ENCODE peak calls at places on chromosomes 11 and 22, in four cellular contexts. V is SK-N-SH, X is HCT116, E is MM.1S. S is an unnamed sample.

GRCh38 chr11:96074551-96075309 is 150.8 kb upstream of the MTMR2 start:
- DNase-seq in V (peak; percentile 51), X (no peak), E (no peak), S (no peak)

GRCh38 chr11:9577032-9577431 is 3.6 kb downstream of the WEE1 start:
- DNase-seq in V (no peak), X (no peak), E (no peak), S (no peak)

GRCh38 chr11:48064306-48064705 is 83.9 kb downstream of the PTPRJ start:
- DNase-seq in V (no peak), X (no peak), E (no peak), S (no peak)

GRCh38 chr11:106585061-106585460 is 433.2 kb downstream of the GUCY1A2 start:
- DNase-seq in V (peak; percentile 1), X (no peak), E (no peak), S (peak; percentile 59)

GRCh38 chr22:44298331-44299087 is 14.2 kb downstream of the SHISAL1 start:
- DNase-seq in V (no peak), X (no peak), E (no peak), S (peak; percentile 61)

GRCh38 chr22:36366291-36366708 is 21.5 kb downstream of the MYH9 start:
- DNase-seq in V (no peak), X (no peak), E (no peak), S (no peak)

GRCh38 chr11:93542753-93543246 is 391 bp downstream of the SMCO4 start:
- DNase-seq in V (no peak), X (no peak), E (peak; percentile 42), S (no peak)

GRCh38 chr11:86460461-86461404 is 86.0 kb downstream of the CCDC81 start:
- DNase-seq in V (no peak), X (no peak), E (no peak), S (peak; percentile 21)

GRCh38 chr22:45290410-45290936 is 5.7 kb downstream of the UPK3A start:
- DNase-seq in V (no peak), X (peak; percentile 64), E (no peak), S (peak; percentile 69)

GRCh38 chr11:70496591-70497535 is 98.5 kb downstream of the CTTN start:
- DNase-seq in V (no peak), X (no peak), E (no peak), S (peak; percentile 57)

GRCh38 chr11:16124390-16124789 is 232.0 kb downstream of the SOX6 start:
- DNase-seq in V (no peak), X (no peak), E (no peak), S (no peak)

GRCh38 chr11:44833869-44834452 is 107.2 kb downstream of the TSPAN18 start:
- DNase-seq in V (peak; percentile 45), X (no peak), E (no peak), S (peak; percentile 90)

GRCh38 chr22:45221201-45221600 is 19.5 kb downstream of the KIAA0930 start:
- DNase-seq in V (no peak), X (no peak), E (no peak), S (no peak)

GRCh38 chr11:95547186-95547585 is 242.4 kb downstream of the FAM76B start:
- DNase-seq in V (no peak), X (no peak), E (no peak), S (no peak)

GRCh38 chr22:46584081-46584903 is 35.9 kb upstream of the GRAMD4 start:
- DNase-seq in V (no peak), X (no peak), E (no peak), S (peak; percentile 59)

GRCh38 chr11:130133716-130134115 is 25.9 kb upstream of the ST14 start:
- DNase-seq in V (no peak), X (no peak), E (no peak), S (no peak)

GRCh38 chr11:60840711-60841430 is 1.0 kb upstream of the CCDC86 start:
- DNase-seq in V (no peak), X (no peak), E (peak; percentile 78), S (no peak)

GRCh38 chr11:35746356-35747153 is 84.0 kb downstream of the TRIM44 start:
- DNase-seq in V (no peak), X (no peak), E (no peak), S (no peak)

GRCh38 chr11:57542582-57542981 is 5.2 kb downstream of the SMTNL1 start:
- DNase-seq in V (no peak), X (no peak), E (no peak), S (no peak)

GRCh38 chr22:22446527-22446926 is 62.0 kb downstream of the ZNF280B start:
- DNase-seq in V (no peak), X (no peak), E (no peak), S (no peak)

GRCh38 chr11:93249437-93250210 is 51.8 kb upstream of the SLC36A4 start:
- DNase-seq in V (no peak), X (no peak), E (no peak), S (no peak)

GRCh38 chr11:134223066-134223465 is 701 bp downstream of the NCAPD3 start:
- DNase-seq in V (no peak), X (no peak), E (no peak), S (peak; percentile 4)

GRCh38 chr11:27456802-27457329 is 15.7 kb downstream of the LGR4 start:
- DNase-seq in V (no peak), X (no peak), E (no peak), S (no peak)

GRCh38 chr11:9073826-9074225 is 17.6 kb downstream of the SCUBE2 start:
- DNase-seq in V (no peak), X (no peak), E (no peak), S (no peak)

GRCh38 chr11:79070518-79070917 is 370.3 kb downstream of the TENM4 start:
- DNase-seq in V (no peak), X (no peak), E (no peak), S (no peak)

GRCh38 chr11:112776834-112777793 is 184.1 kb upstream of the NCAM1 start:
- DNase-seq in V (peak; percentile 84), X (no peak), E (no peak), S (no peak)

GRCh38 chr11:79201637-79202347 is 239.0 kb downstream of the TENM4 start:
- DNase-seq in V (no peak), X (no peak), E (no peak), S (no peak)

GRCh38 chr11:23310276-23310675 is 450.0 kb upstream of the CCDC179 start:
- DNase-seq in V (no peak), X (no peak), E (no peak), S (no peak)

GRCh38 chr22:46437990-46438389 is 99.4 kb downstream of the CELSR1 start:
- DNase-seq in V (no peak), X (no peak), E (no peak), S (no peak)

GRCh38 chr11:127074151-127074761 is 73.7 kb upstream of the KIRREL3 start:
- DNase-seq in V (peak; percentile 36), X (no peak), E (peak; percentile 96), S (peak; percentile 56)

GRCh38 chr11:65352783-65353182 is 1.8 kb upstream of the TIGD3 start:
- DNase-seq in V (no peak), X (no peak), E (no peak), S (no peak)

DNA sequence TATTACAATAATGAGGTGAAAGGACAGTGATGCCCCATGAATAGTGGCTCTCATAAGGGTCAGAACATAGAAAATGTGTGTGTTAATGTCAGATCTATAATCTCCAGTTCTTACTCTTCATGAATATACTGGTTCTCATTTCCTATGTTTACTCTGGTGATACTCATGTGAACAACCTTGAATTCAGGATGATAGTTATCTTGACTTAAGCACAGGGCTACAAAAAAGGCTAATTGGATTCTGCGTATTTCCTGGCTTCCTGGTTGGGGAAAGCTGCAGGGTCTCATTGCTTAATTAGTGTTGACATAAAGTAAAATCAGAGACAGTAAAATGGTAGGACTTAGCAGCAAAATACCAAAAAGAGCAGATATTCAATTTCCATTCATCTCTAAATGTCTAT is 1316.8 kb upstream of the RAG2 start:
- DNase-seq in V (peak; percentile 7), X (no peak), E (no peak), S (no peak)
- H3K9me3 ChIP-seq in V (no peaks in the 10 kb centered on the region), X (peaks cover 13% of the 10 kb centered on the region), E (no peaks in the 10 kb centered on the region), S (no peaks in the 10 kb centered on the region)

DNA sequence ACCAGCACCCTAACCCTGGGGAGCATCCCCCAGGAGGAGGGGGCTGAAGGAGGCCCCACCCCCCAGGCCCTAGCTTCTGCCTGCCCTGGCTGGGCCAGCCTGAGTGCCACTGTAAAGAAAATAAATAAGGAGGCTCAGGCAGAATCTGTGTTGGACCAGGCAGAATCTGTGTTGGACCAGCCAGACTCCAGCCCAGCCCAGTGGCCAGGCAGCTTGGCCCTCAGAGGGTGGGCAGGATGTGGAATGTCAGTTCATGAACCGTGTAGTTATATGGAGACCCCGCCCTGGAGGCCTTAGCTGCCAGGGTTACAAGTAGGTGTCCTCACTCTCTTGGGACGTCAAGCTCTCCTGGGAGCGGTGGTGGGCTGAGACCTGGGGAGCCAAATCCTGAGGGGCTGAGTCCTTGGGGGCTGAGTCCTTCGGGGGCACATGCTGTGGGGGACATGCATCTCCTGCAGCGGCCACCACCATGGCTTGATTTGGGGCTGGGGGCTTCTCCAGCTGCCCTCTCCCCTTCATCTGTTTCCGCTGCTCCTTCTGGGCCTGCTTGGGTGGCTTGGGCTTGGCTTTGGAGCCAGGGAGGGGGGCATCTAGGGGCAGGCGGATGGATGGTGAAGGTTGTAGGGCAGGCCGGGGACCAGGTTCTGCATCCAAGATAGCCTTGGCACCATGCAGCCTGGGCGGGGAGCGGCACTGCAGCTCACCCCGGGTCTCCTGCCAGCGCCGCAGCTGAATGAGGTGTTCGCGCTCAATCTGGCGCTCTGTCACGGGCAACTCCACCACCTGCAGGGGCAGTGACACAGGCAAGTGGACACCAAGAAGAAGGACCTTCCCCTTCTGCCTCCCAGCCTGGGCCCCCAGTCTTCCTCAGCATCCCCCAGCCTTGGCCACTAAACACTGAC is 3.0 kb upstream of the CASTOR1 start:
- DNase-seq in V (no peak), X (no peak), E (no peak), S (no peak)
- H3K9ac ChIP-seq in V (no peak overlapping the region), X (no peak overlapping the region), E (no peak overlapping the region), S (no peak overlapping the region)

GRCh38 chr22:41579297-41579996 is 10.2 kb downstream of the PMM1 start:
- DNase-seq in V (no peak), X (no peak), E (no peak), S (no peak)

GRCh38 chr22:41576877-41577276 is 12.8 kb downstream of the PMM1 start:
- DNase-seq in V (peak; percentile 58), X (peak; percentile 35), E (no peak), S (peak; percentile 86)

GRCh38 chr22:41578114-41578513 is 11.5 kb downstream of the PMM1 start:
- DNase-seq in V (no peak), X (no peak), E (no peak), S (no peak)

GRCh38 chr22:41579997-41580355 is 9.7 kb downstream of the PMM1 start:
- DNase-seq in V (no peak), X (no peak), E (no peak), S (no peak)

DNA sequence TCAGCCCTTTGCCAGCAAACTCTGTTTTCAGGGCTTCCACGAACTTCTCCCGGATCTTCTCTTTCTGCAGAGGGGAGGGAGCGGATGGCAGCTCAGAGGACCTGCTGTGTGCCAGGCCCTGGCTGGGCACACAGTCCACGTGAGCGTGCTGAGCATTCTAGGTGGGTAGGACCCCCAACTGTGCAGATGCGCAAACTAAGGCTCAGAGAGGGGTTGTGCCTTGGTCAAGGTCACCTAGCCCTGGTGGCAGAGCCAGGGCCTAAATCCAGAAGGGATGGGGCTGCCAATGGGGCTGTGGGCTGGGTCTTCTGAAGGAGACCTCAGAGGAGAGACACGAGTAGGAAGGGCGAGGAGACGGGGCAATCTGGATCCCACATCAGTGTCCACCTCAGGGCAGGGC is 10.8 kb downstream of the PMM1 start:
- DNase-seq in V (no peak), X (no peak), E (no peak), S (no peak)
- TF ChIP-seq EZH2phosphoT487 in V (no peak), X (no peak), E (no peak), S (no peak)

GRCh38 chr11:132626446-132626845 is 905.9 kb downstream of the OPCML start:
- DNase-seq in V (no peak), X (no peak), E (no peak), S (no peak)
- H3K9me3 ChIP-seq in V (no peaks in the 10 kb centered on the region), X (peaks cover 9% of the 10 kb centered on the region), E (no peaks in the 10 kb centered on the region), S (no peaks in the 10 kb centered on the region)